ENCODE peak calls at places on chromosomes 5 and 9, in seven cellular contexts. E is transverse colon, I is HepG2, P is SK-N-SH, Y is sigmoid colon, N is stomach, O is H1. Z is an unnamed sample.

GRCh38 chr9:88781500-88782391 is 209.5 kb upstream of the S1PR3 start:
- DNase-seq in E (no peak), I (peak; percentile 23), P (peak; percentile 36), Y (no peak), N (no peak), O (no peak), Z (no peak)

GRCh38 chr5:66554211-66554610 is 42.0 kb upstream of the MAST4 start:
- DNase-seq in E (peak; percentile 9), I (no peak), P (no peak), Y (no peak), N (no peak), O (no peak), Z (no peak)

GRCh38 chr9:137080260-137081122 is 3.2 kb downstream of the UAP1L1 start:
- DNase-seq in E (no peak), I (no peak), P (no peak), Y (no peak), N (no peak), O (no peak), Z (no peak)

GRCh38 chr9:121359358-121360294 is 10.4 kb downstream of the STOM start:
- DNase-seq in E (no peak), I (no peak), P (no peak), Y (no peak), N (no peak), O (no peak), Z (no peak)

GRCh38 chr9:89541798-89542197 is 43.9 kb upstream of the SEMA4D start:
- DNase-seq in E (peak; percentile 29), I (no peak), P (no peak), Y (no peak), N (no peak), O (no peak), Z (no peak)

GRCh38 chr5:3265936-3266335 is 329.7 kb upstream of the IRX1 start:
- DNase-seq in E (no peak), I (no peak), P (no peak), Y (no peak), N (no peak), O (no peak), Z (no peak)

GRCh38 chr5:669111-669841 is 23.9 kb downstream of the TPPP start:
- DNase-seq in E (peak; percentile 49), I (peak; percentile 20), P (peak; percentile 71), Y (peak; percentile 76), N (peak; percentile 50), O (peak; percentile 97), Z (no peak)

GRCh38 chr5:178392998-178393397 is 160.4 kb upstream of the PHYKPL start:
- DNase-seq in E (no peak), I (no peak), P (no peak), Y (peak; percentile 40), N (peak; percentile 24), O (no peak), Z (no peak)

GRCh38 chr5:6710078-6710477 is 3.2 kb upstream of the TENT4A start:
- DNase-seq in E (no peak), I (no peak), P (no peak), Y (no peak), N (no peak), O (no peak), Z (no peak)

GRCh38 chr9:135522931-135523330 is 1.7 kb downstream of the LCN1 start:
- DNase-seq in E (no peak), I (no peak), P (peak; percentile 53), Y (peak; percentile 56), N (peak; percentile 16), O (no peak), Z (peak; percentile 69)

GRCh38 chr9:19976226-19976625 is 187.4 kb upstream of the SLC24A2 start:
- DNase-seq in E (no peak), I (no peak), P (no peak), Y (no peak), N (no peak), O (no peak), Z (no peak)

GRCh38 chr5:67297802-67298532 is 101.4 kb upstream of the CD180 start:
- DNase-seq in E (no peak), I (no peak), P (no peak), Y (no peak), N (no peak), O (no peak), Z (no peak)

GRCh38 chr5:65880673-65881072 is 45.7 kb upstream of the ERBIN start:
- DNase-seq in E (no peak), I (no peak), P (no peak), Y (no peak), N (no peak), O (no peak), Z (no peak)

GRCh38 chr5:3794611-3795010 is 199.0 kb downstream of the IRX1 start:
- DNase-seq in E (no peak), I (no peak), P (no peak), Y (no peak), N (no peak), O (no peak), Z (no peak)

GRCh38 chr5:154179846-154180710 is 10.5 kb upstream of the GALNT10 start:
- DNase-seq in E (no peak), I (peak; percentile 60), P (peak; percentile 64), Y (peak; percentile 71), N (no peak), O (no peak), Z (no peak)

GRCh38 chr5:643811-644271 is 31.7 kb downstream of the CEP72 start:
- DNase-seq in E (no peak), I (no peak), P (no peak), Y (no peak), N (no peak), O (no peak), Z (no peak)

GRCh38 chr5:37816883-37817282 is 23.0 kb downstream of the GDNF start:
- DNase-seq in E (no peak), I (no peak), P (no peak), Y (no peak), N (no peak), O (no peak), Z (no peak)

GRCh38 chr5:127839496-127840197 is 136.5 kb downstream of the CCDC192 start:
- DNase-seq in E (no peak), I (no peak), P (no peak), Y (no peak), N (no peak), O (no peak), Z (no peak)

GRCh38 chr9:83538172-83538889 is at the start of gene FRMD3:
- DNase-seq in E (peak; percentile 75), I (peak; percentile 73), P (peak; percentile 91), Y (peak; percentile 90), N (peak; percentile 88), O (peak; percentile 82), Z (peak; percentile 77)

GRCh38 chr5:167375125-167375524 is 916.3 kb upstream of the WWC1 start:
- DNase-seq in E (no peak), I (no peak), P (no peak), Y (no peak), N (no peak), O (no peak), Z (no peak)

GRCh38 chr5:167381457-167381856 is 910.0 kb upstream of the WWC1 start:
- DNase-seq in E (no peak), I (no peak), P (no peak), Y (no peak), N (no peak), O (no peak), Z (no peak)

DNA sequence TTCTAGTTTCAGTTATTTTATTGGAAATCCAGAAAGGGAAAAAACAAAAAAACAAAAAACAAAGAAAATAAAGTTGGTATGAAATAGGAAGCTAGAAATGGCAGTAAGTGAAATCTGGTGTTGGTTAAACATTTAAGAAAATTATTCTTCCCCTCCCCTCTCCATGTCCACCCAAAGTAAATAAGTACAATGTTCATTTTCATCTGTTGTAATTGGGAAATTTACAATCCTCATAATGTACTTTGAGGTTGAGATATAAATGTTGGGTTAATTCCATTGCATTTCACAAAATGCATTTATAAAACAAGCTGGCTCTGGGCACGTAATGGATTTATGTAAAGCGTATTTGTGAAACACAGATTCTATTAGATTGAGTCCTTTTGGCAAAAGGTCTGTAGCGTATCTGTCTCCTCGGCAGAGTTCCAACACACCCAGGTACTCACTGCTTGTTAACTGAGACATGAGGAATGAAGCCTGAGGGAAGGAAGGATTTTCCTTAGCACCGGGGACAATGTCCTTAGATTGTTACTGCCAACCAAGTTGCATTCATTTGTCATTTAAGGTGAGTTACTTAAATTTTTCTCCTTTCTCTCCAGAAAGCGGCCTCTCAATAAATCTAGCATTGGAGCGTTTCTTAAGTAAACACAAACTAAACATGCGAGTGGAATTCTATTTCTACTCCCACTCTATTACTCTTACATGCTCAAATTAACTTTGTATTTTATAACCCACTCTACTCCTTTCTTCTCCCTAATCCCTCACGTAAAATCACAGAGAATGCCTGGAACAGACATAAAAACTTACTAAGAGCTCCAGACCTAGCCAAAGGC is 912.3 kb upstream of the WWC1 start:
- DNase-seq in E (peak; percentile 47), I (no peak), P (no peak), Y (no peak), N (no peak), O (no peak), Z (no peak)
- H3K4me3 ChIP-seq in E (no peak overlapping the region), I (no peak overlapping the region), P (no peak overlapping the region), Y (no peak overlapping the region), N (no peak overlapping the region), O (no peak overlapping the region), Z (no peak overlapping the region)

GRCh38 chr9:29039258-29039657 is 1466.0 kb upstream of the C9orf72 start:
- DNase-seq in E (no peak), I (no peak), P (no peak), Y (no peak), N (no peak), O (no peak), Z (no peak)

GRCh38 chr9:29043070-29043469 is 1469.8 kb upstream of the C9orf72 start:
- DNase-seq in E (no peak), I (no peak), P (no peak), Y (no peak), N (no peak), O (no peak), Z (no peak)

GRCh38 chr9:29044959-29045358 is 1471.7 kb upstream of the C9orf72 start:
- DNase-seq in E (no peak), I (peak; percentile 1), P (no peak), Y (no peak), N (no peak), O (no peak), Z (no peak)
- TF ChIP-seq EP300 in E (no peak), I (no peak), P (no peak), Y (no peak), N (no peak), O (no peak), Z (no peak)

GRCh38 chr5:114702111-114702510 is 340.2 kb downstream of the KCNN2 start:
- DNase-seq in E (no peak), I (no peak), P (no peak), Y (no peak), N (no peak), O (no peak), Z (no peak)

GRCh38 chr5:114700823-114701222 is 339.0 kb downstream of the KCNN2 start:
- DNase-seq in E (no peak), I (no peak), P (no peak), Y (no peak), N (no peak), O (no peak), Z (no peak)

DNA sequence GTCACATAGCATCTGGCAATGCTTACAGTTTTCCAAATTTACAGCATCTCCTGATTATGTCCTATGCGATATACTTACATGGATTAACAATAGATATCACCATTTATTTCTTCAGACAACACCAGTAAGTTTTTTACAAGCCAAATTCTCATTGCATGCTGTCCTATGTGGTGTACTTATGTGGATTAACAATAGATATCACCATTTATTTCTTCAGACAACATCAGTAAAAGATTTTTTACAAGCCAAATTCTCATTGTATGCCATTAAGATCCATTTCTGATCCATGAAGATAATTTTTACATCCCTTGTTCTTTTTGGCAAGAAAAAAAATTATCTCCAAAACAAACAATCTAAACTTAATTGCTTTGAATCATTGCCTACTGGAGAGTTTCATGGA is 340.9 kb downstream of the KCNN2 start:
- DNase-seq in E (no peak), I (no peak), P (no peak), Y (no peak), N (no peak), O (no peak), Z (no peak)
- TF ChIP-seq POLR2AphosphoS5 in E (no peak), I (no peak), P (no peak), Y (no peak), N (no peak), O (no peak), Z (no peak)

GRCh38 chr5:141051526-141051876 is 327 bp downstream of the PCDHB1 start:
- DNase-seq in E (no peak), I (no peak), P (peak; percentile 17), Y (no peak), N (no peak), O (peak; percentile 76), Z (no peak)
- H3K4me3 ChIP-seq in E (peak overlapping the region; percentile 5), I (no peak overlapping the region), P (peak overlapping the region; percentile 47), Y (peak overlapping the region; percentile 53), N (peak overlapping the region; percentile 60), O (peak overlapping the region; percentile 65), Z (peak overlapping the region; percentile 55)